ENCODE peak calls at places on chromosomes 6 and 20, in five cellular contexts. One of them, this sample, is unnamed. For H3K27me3, the result is how much of the 10 kb centered on the place peaks cover.

GRCh38 chr6:89237158-89237557 is 20.0 kb upstream of the GABRR1 start:
- DNase-seq in spleen: no peak
- DNase-seq in heart left ventricle: no peak
- DNase-seq in IMR-90: no peak
- DNase-seq in tibial nerve: no peak
- DNase-seq in this sample: no peak

GRCh38 chr6:37783831-37784584 is 35.5 kb upstream of the ZFAND3 start:
- DNase-seq in heart left ventricle: no peak
- DNase-seq in IMR-90: no peak
- DNase-seq in tibial nerve: peak
- DNase-seq in spleen: no peak
- DNase-seq in this sample: no peak

GRCh38 chr6:7974932-7975763 is 64.6 kb upstream of the TXNDC5 start:
- DNase-seq in tibial nerve: peak
- DNase-seq in spleen: peak
- DNase-seq in heart left ventricle: peak
- DNase-seq in IMR-90: peak
- DNase-seq in this sample: peak

GRCh38 chr6:13767121-13767794 is 47.1 kb downstream of the MCUR1 start:
- DNase-seq in spleen: peak
- DNase-seq in heart left ventricle: peak
- DNase-seq in IMR-90: peak
- DNase-seq in tibial nerve: peak
- DNase-seq in this sample: peak

GRCh38 chr6:19682859-19683258 is 154.3 kb upstream of the ID4 start:
- DNase-seq in IMR-90: no peak
- DNase-seq in heart left ventricle: no peak
- DNase-seq in spleen: no peak
- DNase-seq in tibial nerve: no peak
- DNase-seq in this sample: no peak

GRCh38 chr6:169589293-169589692 is 112.5 kb downstream of the WDR27 start:
- DNase-seq in IMR-90: no peak
- DNase-seq in spleen: no peak
- DNase-seq in tibial nerve: no peak
- DNase-seq in heart left ventricle: no peak
- DNase-seq in this sample: peak

GRCh38 chr6:139508023-139508422 is 133.6 kb upstream of the CITED2 start:
- DNase-seq in spleen: no peak
- DNase-seq in IMR-90: peak
- DNase-seq in heart left ventricle: no peak
- DNase-seq in tibial nerve: no peak
- DNase-seq in this sample: no peak

GRCh38 chr6:159151266-159151855 is 17.8 kb upstream of the FNDC1 start:
- DNase-seq in spleen: no peak
- DNase-seq in IMR-90: peak
- DNase-seq in heart left ventricle: no peak
- DNase-seq in tibial nerve: peak
- DNase-seq in this sample: peak

GRCh38 chr20:59788811-59789210 is 144.6 kb downstream of the SYCP2 start:
- DNase-seq in tibial nerve: no peak
- DNase-seq in IMR-90: no peak
- DNase-seq in spleen: no peak
- DNase-seq in heart left ventricle: no peak
- DNase-seq in this sample: no peak

GRCh38 chr6:86715676-86716075 is 221.7 kb upstream of the HTR1E start:
- DNase-seq in heart left ventricle: no peak
- DNase-seq in tibial nerve: no peak
- DNase-seq in spleen: no peak
- DNase-seq in IMR-90: no peak
- DNase-seq in this sample: no peak

GRCh38 chr6:88238065-88238464 is 71.9 kb upstream of the CNR1 start:
- DNase-seq in spleen: no peak
- DNase-seq in IMR-90: no peak
- DNase-seq in heart left ventricle: no peak
- DNase-seq in tibial nerve: no peak
- DNase-seq in this sample: peak

GRCh38 chr6:97394160-97394748 is 111.2 kb upstream of the MMS22L start:
- DNase-seq in tibial nerve: peak
- DNase-seq in heart left ventricle: no peak
- DNase-seq in spleen: no peak
- DNase-seq in IMR-90: peak
- DNase-seq in this sample: peak

GRCh38 chr6:4941782-4942672 is 61.8 kb downstream of the RPP40 start:
- DNase-seq in heart left ventricle: peak
- DNase-seq in IMR-90: peak
- DNase-seq in tibial nerve: no peak
- DNase-seq in spleen: no peak
- DNase-seq in this sample: peak

GRCh38 chr6:38797391-38797790 is 82.3 kb downstream of the DNAH8 start:
- DNase-seq in IMR-90: no peak
- DNase-seq in tibial nerve: no peak
- DNase-seq in spleen: no peak
- DNase-seq in heart left ventricle: no peak
- DNase-seq in this sample: no peak

GRCh38 chr6:347232-347631 is 44.3 kb upstream of the IRF4 start:
- DNase-seq in IMR-90: no peak
- DNase-seq in tibial nerve: no peak
- DNase-seq in spleen: peak
- DNase-seq in heart left ventricle: no peak
- DNase-seq in this sample: no peak

GRCh38 chr6:163352011-163352685 is 62.4 kb upstream of the QKI start:
- DNase-seq in heart left ventricle: no peak
- DNase-seq in IMR-90: no peak
- DNase-seq in tibial nerve: no peak
- DNase-seq in spleen: no peak
- DNase-seq in this sample: no peak

GRCh38 chr6:168027521-168027920 is 30.1 kb downstream of the KIF25 start:
- DNase-seq in tibial nerve: no peak
- DNase-seq in heart left ventricle: no peak
- DNase-seq in IMR-90: no peak
- DNase-seq in spleen: peak
- DNase-seq in this sample: no peak

GRCh38 chr6:21185849-21186478 is 407.6 kb upstream of the SOX4 start:
- DNase-seq in tibial nerve: no peak
- DNase-seq in heart left ventricle: no peak
- DNase-seq in IMR-90: no peak
- DNase-seq in spleen: no peak
- DNase-seq in this sample: no peak

GRCh38 chr6:123030292-123030691 is 34.3 kb downstream of the CLVS2 start:
- DNase-seq in spleen: no peak
- DNase-seq in heart left ventricle: no peak
- DNase-seq in IMR-90: no peak
- DNase-seq in tibial nerve: no peak
- DNase-seq in this sample: no peak

GRCh38 chr6:50927816-50928215 is 109.1 kb downstream of the TFAP2B start:
- DNase-seq in spleen: no peak
- DNase-seq in tibial nerve: no peak
- DNase-seq in IMR-90: no peak
- DNase-seq in heart left ventricle: no peak
- DNase-seq in this sample: no peak

GRCh38 chr6:48835421-48835958 is 627.6 kb downstream of the MMUT start:
- DNase-seq in IMR-90: no peak
- DNase-seq in heart left ventricle: no peak
- DNase-seq in spleen: no peak
- DNase-seq in tibial nerve: no peak
- DNase-seq in this sample: no peak

GRCh38 chr6:63805808-63806572 is 170.4 kb downstream of the PHF3 start:
- DNase-seq in spleen: no peak
- DNase-seq in heart left ventricle: no peak
- DNase-seq in tibial nerve: peak
- DNase-seq in IMR-90: peak
- DNase-seq in this sample: peak

GRCh38 chr20:63273180-63273579 is 567 bp downstream of the ARFGAP1 start:
- DNase-seq in IMR-90: no peak
- DNase-seq in spleen: no peak
- DNase-seq in heart left ventricle: no peak
- DNase-seq in tibial nerve: no peak
- DNase-seq in this sample: no peak

GRCh38 chr6:73290435-73290834 is 27.4 kb upstream of the KHDC1 start:
- DNase-seq in heart left ventricle: no peak
- DNase-seq in tibial nerve: no peak
- DNase-seq in spleen: no peak
- DNase-seq in IMR-90: peak
- DNase-seq in this sample: no peak

GRCh38 chr6:85047818-85048217 is 283.4 kb upstream of the TBX18 start:
- DNase-seq in heart left ventricle: no peak
- DNase-seq in IMR-90: no peak
- DNase-seq in tibial nerve: no peak
- DNase-seq in spleen: no peak
- DNase-seq in this sample: no peak

GRCh38 chr6:149037026-149037734 is 280.3 kb upstream of the TAB2 start:
- DNase-seq in tibial nerve: no peak
- DNase-seq in IMR-90: peak
- DNase-seq in heart left ventricle: no peak
- DNase-seq in spleen: no peak
- DNase-seq in this sample: no peak

GRCh38 chr20:19108181-19108580 is 104.3 kb upstream of the SLC24A3 start:
- DNase-seq in heart left ventricle: no peak
- DNase-seq in spleen: no peak
- DNase-seq in IMR-90: no peak
- DNase-seq in tibial nerve: no peak
- DNase-seq in this sample: no peak

GRCh38 chr6:16153451-16153850 is 24.6 kb downstream of the MYLIP start:
- DNase-seq in IMR-90: no peak
- DNase-seq in tibial nerve: no peak
- DNase-seq in heart left ventricle: no peak
- DNase-seq in spleen: no peak
- DNase-seq in this sample: no peak
- TF ChIP-seq POLR2A in IMR-90: no peak
- TF ChIP-seq POLR2A in tibial nerve: no peak
- TF ChIP-seq POLR2A in heart left ventricle: no peak
- TF ChIP-seq POLR2A in spleen: no peak
- TF ChIP-seq POLR2A in this sample: no peak

DNA sequence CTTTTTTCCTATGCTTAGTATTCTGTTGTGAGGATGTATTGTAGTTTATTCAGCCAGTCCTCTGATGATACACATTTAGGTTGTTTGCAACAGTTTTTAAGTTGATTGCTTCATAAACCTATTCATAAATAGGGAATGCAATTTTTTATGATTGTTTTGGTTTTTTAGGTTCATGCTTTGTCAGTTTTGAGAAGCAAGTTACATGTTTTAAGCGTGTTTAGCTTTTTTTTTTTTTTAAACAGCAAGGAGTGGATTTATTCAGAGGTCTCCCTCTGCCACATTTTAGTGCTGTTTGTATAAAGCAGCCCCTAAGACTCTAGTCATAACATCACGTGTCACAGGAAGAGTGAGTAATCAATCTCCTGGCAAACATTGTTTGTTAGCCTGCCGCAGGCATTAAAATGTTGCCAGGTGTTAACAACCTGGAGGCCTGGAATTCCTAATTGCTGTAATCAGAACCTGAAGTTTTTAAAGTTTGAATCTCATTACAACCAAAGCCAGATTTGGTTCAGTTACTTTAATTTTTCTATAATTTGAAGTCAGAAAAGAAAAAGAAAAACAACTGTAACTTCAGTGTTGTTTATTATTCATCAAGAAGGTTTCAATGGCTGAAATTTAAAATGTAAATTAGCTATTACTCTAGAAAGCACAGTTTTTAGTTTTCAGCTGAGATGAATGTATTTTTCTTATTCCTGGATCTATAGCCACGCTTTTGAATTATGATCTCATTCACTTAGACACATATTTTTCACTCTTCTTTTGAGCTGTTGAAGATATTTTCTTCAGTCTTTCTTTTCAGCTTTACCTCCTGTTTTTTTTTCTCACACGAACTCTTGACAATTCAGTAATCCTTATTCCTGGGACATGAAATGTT is 59.2 kb downstream of the KCNS1 start:
- DNase-seq in tibial nerve: no peak
- DNase-seq in heart left ventricle: no peak
- DNase-seq in spleen: no peak
- DNase-seq in IMR-90: peak
- DNase-seq in this sample: no peak
- H3K27me3 ChIP-seq in tibial nerve: under half
- H3K27me3 ChIP-seq in heart left ventricle: under half
- H3K27me3 ChIP-seq in spleen: under half
- H3K27me3 ChIP-seq in IMR-90: under half
- H3K27me3 ChIP-seq in this sample: under half

GRCh38 chr20:49287555-49288249 is 9.8 kb upstream of the ZNFX1 start:
- DNase-seq in heart left ventricle: no peak
- DNase-seq in IMR-90: peak
- DNase-seq in tibial nerve: no peak
- DNase-seq in spleen: no peak
- DNase-seq in this sample: no peak
- H3K4me3 ChIP-seq in heart left ventricle: no peak
- H3K4me3 ChIP-seq in IMR-90: no peak
- H3K4me3 ChIP-seq in tibial nerve: no peak
- H3K4me3 ChIP-seq in spleen: no peak
- H3K4me3 ChIP-seq in this sample: no peak

GRCh38 chr20:39047417-39047985 is 85.4 kb downstream of the DHX35 start:
- DNase-seq in IMR-90: no peak
- DNase-seq in spleen: no peak
- DNase-seq in tibial nerve: no peak
- DNase-seq in heart left ventricle: no peak
- DNase-seq in this sample: no peak

GRCh38 chr20:39048000-39048696 is 86.0 kb downstream of the DHX35 start:
- DNase-seq in spleen: peak
- DNase-seq in tibial nerve: peak
- DNase-seq in heart left ventricle: peak
- DNase-seq in IMR-90: peak
- DNase-seq in this sample: peak

GRCh38 chr20:39050555-39050902 is 88.4 kb downstream of the DHX35 start:
- DNase-seq in tibial nerve: no peak
- DNase-seq in spleen: no peak
- DNase-seq in heart left ventricle: no peak
- DNase-seq in IMR-90: no peak
- DNase-seq in this sample: no peak

GRCh38 chr20:39049148-39049547 is 87.0 kb downstream of the DHX35 start:
- DNase-seq in IMR-90: no peak
- DNase-seq in heart left ventricle: no peak
- DNase-seq in tibial nerve: no peak
- DNase-seq in spleen: no peak
- DNase-seq in this sample: no peak

DNA sequence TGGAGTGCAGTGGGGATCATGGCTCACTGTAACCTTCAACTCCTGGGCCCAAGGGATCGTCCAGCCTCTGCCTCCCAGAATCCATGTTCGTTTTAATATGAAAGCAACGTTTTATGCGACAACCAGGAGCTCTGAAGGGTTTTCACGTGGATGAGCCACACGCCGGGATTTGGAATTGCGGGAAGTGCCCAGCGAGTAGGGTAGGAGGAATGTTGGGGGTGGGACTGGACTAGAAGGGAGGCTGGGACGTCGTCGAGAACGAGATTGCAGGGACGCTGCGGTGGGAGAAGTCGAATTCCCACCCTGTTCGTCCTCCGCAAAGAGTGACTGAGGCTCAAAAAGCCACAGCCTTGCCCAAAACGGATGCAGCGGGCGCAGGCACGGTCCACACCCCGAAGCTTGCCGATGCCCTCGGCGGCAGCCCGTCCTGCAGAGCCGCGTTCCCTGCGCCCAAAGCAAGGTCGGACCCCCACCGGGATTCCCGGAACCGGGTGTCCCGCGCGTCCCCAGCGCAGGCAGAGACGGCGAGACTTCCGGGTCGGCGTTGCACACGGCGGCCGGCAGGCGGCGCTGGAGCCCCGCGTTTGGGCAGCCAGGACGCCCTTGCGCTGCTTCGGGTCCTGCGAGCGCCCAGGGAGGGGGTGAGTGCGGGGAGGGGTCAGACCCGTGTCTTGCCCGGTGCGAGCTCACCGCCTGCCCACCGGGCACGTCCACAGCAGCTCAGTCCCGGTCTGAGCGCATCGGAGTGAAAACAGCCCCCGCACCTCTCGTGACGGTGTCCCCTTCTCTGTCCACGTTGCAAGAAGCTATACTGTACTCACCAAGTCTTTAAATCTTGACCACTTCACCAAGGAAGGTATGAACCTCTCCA is 87.8 kb downstream of the DHX35 start:
- DNase-seq in IMR-90: peak
- DNase-seq in tibial nerve: peak
- DNase-seq in heart left ventricle: peak
- DNase-seq in spleen: peak
- DNase-seq in this sample: peak
- TF ChIP-seq POLR2A in IMR-90: no peak
- TF ChIP-seq POLR2A in tibial nerve: no peak
- TF ChIP-seq POLR2A in heart left ventricle: no peak
- TF ChIP-seq POLR2A in spleen: no peak
- TF ChIP-seq POLR2A in this sample: no peak

This sample was measured in adrenal gland.